ENCODE peak calls at places on chromosomes 3 and 15, in four cellular contexts. D, I, Z and P are unnamed samples.

GRCh38 chr15:80093854-80094418 is 34.5 kb downstream of the ZFAND6 start:
- DNase-seq in D (no peak), I (peak), Z (peak), P (peak)

GRCh38 chr15:78778422-78778821 is 32.8 kb downstream of the ADAMTS7 start:
- DNase-seq in D (no peak), I (no peak), Z (no peak), P (no peak)

GRCh38 chr3:159989973-159990846 is 1.6 kb downstream of the IL12A start:
- DNase-seq in D (no peak), I (no peak), Z (no peak), P (no peak)

GRCh38 chr3:116318370-116318769 is 126.9 kb downstream of the LSAMP start:
- DNase-seq in D (no peak), I (no peak), Z (no peak), P (no peak)

GRCh38 chr3:11995061-11995460 is 9.1 kb upstream of the SYN2 start:
- DNase-seq in D (no peak), I (no peak), Z (no peak), P (no peak)

GRCh38 chr15:55108858-55109518 is 87.8 kb downstream of the RSL24D1 start:
- DNase-seq in D (peak), I (peak), Z (peak), P (peak)

GRCh38 chr3:28835751-28836150 is 445.1 kb upstream of the RBMS3 start:
- DNase-seq in D (no peak), I (no peak), Z (peak), P (peak)

GRCh38 chr3:14461748-14462324 is 59.4 kb downstream of the SLC6A6 start:
- DNase-seq in D (peak), I (peak), Z (no peak), P (peak)

GRCh38 chr3:16873872-16874271 is 10.9 kb upstream of the PLCL2 start:
- DNase-seq in D (no peak), I (no peak), Z (no peak), P (no peak)
- TF ChIP-seq CTCF in D (no peak), I (no peak), Z (no peak), P (no peak)

GRCh38 chr3:48232734-48233133 is 8.2 kb upstream of the ZNF589 start:
- DNase-seq in D (peak), I (peak), Z (peak), P (peak)
- TF ChIP-seq CTCF in D (peak), I (peak), Z (peak), P (peak)

GRCh38 chr3:55483196-55484095 is 3.7 kb downstream of the WNT5A start:
- DNase-seq in D (peak), I (no peak), Z (no peak), P (no peak)

GRCh38 chr3:55484191-55484644 is 2.9 kb downstream of the WNT5A start:
- DNase-seq in D (no peak), I (no peak), Z (no peak), P (no peak)

GRCh38 chr3:55482496-55483195 is 4.5 kb downstream of the WNT5A start:
- DNase-seq in D (peak), I (peak), Z (no peak), P (no peak)

GRCh38 chr3:55481918-55482495 is 5.1 kb downstream of the WNT5A start:
- DNase-seq in D (peak), I (peak), Z (no peak), P (no peak)

GRCh38 chr3:55481067-55481917 is 5.8 kb downstream of the WNT5A start:
- DNase-seq in D (peak), I (peak), Z (no peak), P (no peak)
- TF ChIP-seq CTCF in D (peak), I (no peak), Z (no peak), P (no peak)

DNA sequence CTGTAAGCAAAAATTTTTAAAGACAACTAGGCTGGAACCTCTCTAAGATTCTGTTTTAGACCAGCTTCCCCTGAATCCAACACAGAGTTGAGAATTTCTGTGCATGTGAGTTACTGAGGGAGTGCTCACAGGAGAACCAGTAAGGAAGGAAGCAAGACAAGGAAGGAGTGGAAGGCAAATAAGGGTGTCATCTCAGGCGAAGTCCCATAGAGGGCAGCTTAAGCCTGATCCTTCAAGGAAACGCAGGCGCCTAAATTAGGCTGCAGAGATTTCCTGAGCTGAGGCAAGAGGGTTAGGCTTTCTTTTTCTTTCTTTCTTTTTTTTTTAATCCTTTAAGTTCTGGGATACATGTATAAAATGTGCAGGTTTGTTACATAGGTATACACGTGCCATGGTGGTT is 36.2 kb upstream of the COL6A6 start:
- DNase-seq in D (peak), I (no peak), Z (no peak), P (peak)
- TF ChIP-seq CTCF in D (peak), I (no peak), Z (no peak), P (peak)